ENCODE peak calls at places on chromosomes 11 and 22, in seven cellular contexts. H is activated effector memory CD4-positive, alpha-beta T cell treated with anti-CD3 and anti-CD28 coated beads, Interleukin-2, amount 50 U/mL, for 16 hours; G is HEK293T; L is activated CD4-positive, alpha-beta T cell treated with anti-CD3 and anti-CD28 coated beads, Interleukin-2, amount 50 U/mL, for 24 hours; J is SHP77; Z is stimulated activated CD4-positive, alpha-beta T cell treated with anti-CD3 and anti-CD28 coated beads, Interleukin-4, amount 100 ng/mL, for 48 hours; W is AG09319. Q is an unnamed sample.

GRCh38 chr22:44201556-44202129 is 20.9 kb downstream of the PARVG start:
- DNase-seq in G (no peak), J (no peak), H (peak), W (no peak), Z (no peak), L (no peak), Q (no peak)

GRCh38 chr22:19634206-19634536 is 80.1 kb upstream of the SEPTIN5 start:
- DNase-seq in Z (no peak), L (no peak), W (no peak), G (no peak), H (no peak), J (no peak), Q (no peak)

GRCh38 chr11:1928038-1928890 is 8.8 kb downstream of the TNNT3 start:
- DNase-seq in J (no peak), Z (no peak), L (no peak), H (no peak), W (no peak), G (no peak), Q (no peak)

GRCh38 chr22:30217698-30218565 is 28.6 kb downstream of the LIF start:
- DNase-seq in H (no peak), W (no peak), G (no peak), J (no peak), L (no peak), Z (no peak), Q (no peak)

GRCh38 chr11:126268361-126268707 is 361 bp downstream of the SRPRA start:
- DNase-seq in W (no peak), H (no peak), Z (no peak), L (no peak), G (peak), J (peak), Q (no peak)

GRCh38 chr22:37331034-37331428 is 48.7 kb downstream of the CYTH4 start:
- DNase-seq in Z (no peak), H (no peak), W (no peak), L (no peak), J (peak), G (no peak), Q (no peak)

GRCh38 chr11:19200410-19201201 is 1.2 kb downstream of the CSRP3 start:
- DNase-seq in L (no peak), W (no peak), G (no peak), J (no peak), H (no peak), Z (no peak), Q (no peak)

GRCh38 chr22:33871935-33872334 is 48.3 kb downstream of the LARGE1 start:
- DNase-seq in W (no peak), L (no peak), J (no peak), Z (no peak), H (no peak), G (no peak), Q (no peak)

GRCh38 chr11:86931965-86932332 is 23.2 kb downstream of the FZD4 start:
- DNase-seq in W (no peak), H (no peak), Z (no peak), J (no peak), G (no peak), L (no peak), Q (no peak)

GRCh38 chr11:44065161-44065571 is 904 bp upstream of the ACCS start:
- DNase-seq in W (no peak), J (no peak), L (no peak), H (no peak), G (no peak), Z (no peak), Q (no peak)

GRCh38 chr11:106271686-106272085 is 194.2 kb downstream of the AASDHPPT start:
- DNase-seq in G (no peak), W (no peak), Z (no peak), J (no peak), L (no peak), H (no peak), Q (no peak)

GRCh38 chr11:69355346-69355940 is 61.5 kb downstream of the MYEOV start:
- DNase-seq in W (no peak), Z (no peak), H (peak), L (no peak), G (no peak), J (no peak), Q (no peak)

GRCh38 chr11:68296344-68297051 is 15.9 kb upstream of the LRP5 start:
- DNase-seq in Z (no peak), G (no peak), J (no peak), W (no peak), H (peak), L (no peak), Q (no peak)

GRCh38 chr11:133937468-133937867 is 19.3 kb downstream of the IGSF9B start:
- DNase-seq in J (no peak), Z (no peak), L (no peak), H (no peak), G (no peak), W (no peak), Q (no peak)

GRCh38 chr11:122032317-122032716 is 83.7 kb downstream of the BLID start:
- DNase-seq in L (no peak), G (no peak), Z (no peak), H (no peak), J (no peak), W (peak), Q (no peak)

GRCh38 chr22:44425356-44425755 is 72.7 kb downstream of the RTL6 start:
- DNase-seq in H (peak), J (no peak), G (no peak), Z (no peak), W (no peak), L (no peak), Q (no peak)

Q was measured in NCI-H524 treated with DMSO at 0.1 percent for 48 hours.